ENCODE peak calls at places on chromosome 6, in seven cellular contexts. One of them, this sample, is unnamed.

GRCh38 chr6:83459663-83460062 is 28.8 kb upstream of the ME1 start:
- DNase-seq in fibroblast of mammary gland: no peak
- DNase-seq in hepatocyte: no peak
- DNase-seq in heart left ventricle: no peak
- DNase-seq in epithelial cell of esophagus: no peak
- DNase-seq in right atrium auricular region: no peak
- DNase-seq in IMR-90: no peak
- DNase-seq in this sample: no peak

GRCh38 chr6:17881085-17881883 is 106.2 kb downstream of the KIF13A start:
- DNase-seq in fibroblast of mammary gland: no peak
- DNase-seq in hepatocyte: no peak
- DNase-seq in heart left ventricle: no peak
- DNase-seq in epithelial cell of esophagus: no peak
- DNase-seq in right atrium auricular region: no peak
- DNase-seq in IMR-90: no peak
- DNase-seq in this sample: no peak

GRCh38 chr6:15376900-15377487 is 131.1 kb downstream of the JARID2 start:
- DNase-seq in fibroblast of mammary gland: no peak
- DNase-seq in hepatocyte: no peak
- DNase-seq in heart left ventricle: no peak
- DNase-seq in epithelial cell of esophagus: no peak
- DNase-seq in right atrium auricular region: no peak
- DNase-seq in IMR-90: no peak
- DNase-seq in this sample: no peak

GRCh38 chr6:142952614-142953013 is 7.6 kb upstream of the HIVEP2 start:
- DNase-seq in fibroblast of mammary gland: no peak
- DNase-seq in hepatocyte: no peak
- DNase-seq in heart left ventricle: no peak
- DNase-seq in epithelial cell of esophagus: no peak
- DNase-seq in right atrium auricular region: no peak
- DNase-seq in IMR-90: no peak
- DNase-seq in this sample: no peak

GRCh38 chr6:144140859-144141258 is 9.5 kb upstream of the STX11 start:
- DNase-seq in fibroblast of mammary gland: no peak
- DNase-seq in hepatocyte: no peak
- DNase-seq in heart left ventricle: no peak
- DNase-seq in epithelial cell of esophagus: no peak
- DNase-seq in right atrium auricular region: no peak
- DNase-seq in IMR-90: no peak
- DNase-seq in this sample: no peak

GRCh38 chr6:27518881-27519795 is 46.2 kb upstream of the ZNF184 start:
- DNase-seq in fibroblast of mammary gland: peak
- DNase-seq in hepatocyte: peak
- DNase-seq in heart left ventricle: peak
- DNase-seq in epithelial cell of esophagus: peak
- DNase-seq in right atrium auricular region: peak
- DNase-seq in IMR-90: peak
- DNase-seq in this sample: peak

GRCh38 chr6:148572676-148573335 is 174.0 kb upstream of the UST start:
- DNase-seq in fibroblast of mammary gland: no peak
- DNase-seq in hepatocyte: no peak
- DNase-seq in heart left ventricle: no peak
- DNase-seq in epithelial cell of esophagus: no peak
- DNase-seq in right atrium auricular region: no peak
- DNase-seq in IMR-90: no peak
- DNase-seq in this sample: no peak

GRCh38 chr6:17473554-17473953 is 80.2 kb downstream of the CAP2 start:
- DNase-seq in fibroblast of mammary gland: no peak
- DNase-seq in hepatocyte: no peak
- DNase-seq in heart left ventricle: no peak
- DNase-seq in epithelial cell of esophagus: no peak
- DNase-seq in right atrium auricular region: no peak
- DNase-seq in IMR-90: no peak
- DNase-seq in this sample: no peak

GRCh38 chr6:111928139-111928538 is 54.9 kb upstream of the FYN start:
- DNase-seq in fibroblast of mammary gland: no peak
- DNase-seq in hepatocyte: no peak
- DNase-seq in heart left ventricle: no peak
- DNase-seq in epithelial cell of esophagus: no peak
- DNase-seq in right atrium auricular region: no peak
- DNase-seq in IMR-90: no peak
- DNase-seq in this sample: no peak

GRCh38 chr6:24428615-24429014 is 25.9 kb downstream of the MRS2 start:
- DNase-seq in fibroblast of mammary gland: peak
- DNase-seq in hepatocyte: no peak
- DNase-seq in heart left ventricle: no peak
- DNase-seq in epithelial cell of esophagus: peak
- DNase-seq in right atrium auricular region: no peak
- DNase-seq in IMR-90: peak
- DNase-seq in this sample: no peak

GRCh38 chr6:37658121-37658520 is 39.6 kb downstream of the MDGA1 start:
- DNase-seq in fibroblast of mammary gland: no peak
- DNase-seq in hepatocyte: no peak
- DNase-seq in heart left ventricle: no peak
- DNase-seq in epithelial cell of esophagus: no peak
- DNase-seq in right atrium auricular region: no peak
- DNase-seq in IMR-90: no peak
- DNase-seq in this sample: no peak

GRCh38 chr6:100370265-100370664 is 94.5 kb downstream of the SIM1 start:
- DNase-seq in fibroblast of mammary gland: peak
- DNase-seq in hepatocyte: no peak
- DNase-seq in heart left ventricle: no peak
- DNase-seq in epithelial cell of esophagus: no peak
- DNase-seq in right atrium auricular region: no peak
- DNase-seq in IMR-90: no peak
- DNase-seq in this sample: no peak
- TF ChIP-seq CTCF in fibroblast of mammary gland: peak
- TF ChIP-seq CTCF in hepatocyte: no peak
- TF ChIP-seq CTCF in heart left ventricle: no peak
- TF ChIP-seq CTCF in epithelial cell of esophagus: no peak
- TF ChIP-seq CTCF in right atrium auricular region: no peak
- TF ChIP-seq CTCF in IMR-90: peak
- TF ChIP-seq CTCF in this sample: peak

GRCh38 chr6:132244744-132245143 is 156.5 kb downstream of the MOXD1 start:
- DNase-seq in fibroblast of mammary gland: no peak
- DNase-seq in hepatocyte: no peak
- DNase-seq in heart left ventricle: no peak
- DNase-seq in epithelial cell of esophagus: no peak
- DNase-seq in right atrium auricular region: no peak
- DNase-seq in IMR-90: no peak
- DNase-seq in this sample: no peak
- H3K4me3 ChIP-seq in fibroblast of mammary gland: no peak
- H3K4me3 ChIP-seq in hepatocyte: no peak
- H3K4me3 ChIP-seq in heart left ventricle: no peak
- H3K4me3 ChIP-seq in epithelial cell of esophagus: no peak
- H3K4me3 ChIP-seq in right atrium auricular region: no peak
- H3K4me3 ChIP-seq in IMR-90: no peak
- H3K4me3 ChIP-seq in this sample: no peak

DNA sequence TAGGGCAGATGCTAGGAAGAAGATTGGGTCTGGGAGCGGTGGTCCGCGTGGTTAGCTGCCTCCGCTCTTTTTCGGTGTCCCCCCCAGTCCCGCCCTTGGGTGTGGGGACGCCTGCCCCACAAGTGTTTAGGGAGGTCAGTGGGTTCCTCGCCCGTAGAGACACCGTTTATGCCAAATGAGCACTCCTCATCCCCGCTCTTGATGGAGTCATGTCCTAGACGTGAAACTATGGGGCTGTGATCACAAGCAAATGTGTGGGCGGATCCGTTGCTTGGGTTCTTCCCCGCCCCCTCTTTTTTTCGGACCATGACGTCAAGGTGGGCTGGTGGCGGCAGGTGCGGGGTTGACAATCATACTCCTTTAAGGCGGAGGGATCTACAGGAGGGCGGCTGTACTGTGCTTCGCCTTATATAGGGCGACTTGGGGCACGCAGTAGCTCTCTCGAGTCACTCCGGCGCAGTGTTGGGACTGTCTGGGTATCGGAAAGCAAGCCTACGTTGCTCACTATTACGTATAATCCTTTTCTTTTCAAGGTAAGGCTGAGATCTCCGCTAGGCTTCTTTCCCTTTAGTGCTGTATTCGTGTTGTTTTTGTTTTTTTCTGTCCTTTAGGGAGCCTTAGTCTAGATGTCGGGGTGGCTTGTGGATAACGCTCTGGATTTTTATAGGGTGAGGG is at the start of gene HSP90AB1:
- DNase-seq in fibroblast of mammary gland: peak
- DNase-seq in hepatocyte: peak
- DNase-seq in heart left ventricle: peak
- DNase-seq in epithelial cell of esophagus: peak
- DNase-seq in right atrium auricular region: peak
- DNase-seq in IMR-90: peak
- DNase-seq in this sample: peak
- TF ChIP-seq CTCF in fibroblast of mammary gland: no peak
- TF ChIP-seq CTCF in hepatocyte: no peak
- TF ChIP-seq CTCF in heart left ventricle: no peak
- TF ChIP-seq CTCF in epithelial cell of esophagus: no peak
- TF ChIP-seq CTCF in right atrium auricular region: no peak
- TF ChIP-seq CTCF in IMR-90: no peak
- TF ChIP-seq CTCF in this sample: no peak

GRCh38 chr6:70957284-70957617 is 391 bp upstream of the B3GAT2 start:
- DNase-seq in fibroblast of mammary gland: no peak
- DNase-seq in hepatocyte: no peak
- DNase-seq in heart left ventricle: no peak
- DNase-seq in epithelial cell of esophagus: no peak
- DNase-seq in right atrium auricular region: no peak
- DNase-seq in IMR-90: no peak
- DNase-seq in this sample: no peak
- H3K4me3 ChIP-seq in fibroblast of mammary gland: peak
- H3K4me3 ChIP-seq in hepatocyte: peak
- H3K4me3 ChIP-seq in heart left ventricle: peak
- H3K4me3 ChIP-seq in epithelial cell of esophagus: no peak
- H3K4me3 ChIP-seq in right atrium auricular region: peak
- H3K4me3 ChIP-seq in IMR-90: peak
- H3K4me3 ChIP-seq in this sample: peak

GRCh38 chr6:12175626-12176025 is 114.5 kb upstream of the EDN1 start:
- DNase-seq in fibroblast of mammary gland: no peak
- DNase-seq in hepatocyte: no peak
- DNase-seq in heart left ventricle: no peak
- DNase-seq in epithelial cell of esophagus: no peak
- DNase-seq in right atrium auricular region: no peak
- DNase-seq in IMR-90: no peak
- DNase-seq in this sample: no peak

GRCh38 chr6:12185081-12185673 is 105.0 kb upstream of the EDN1 start:
- DNase-seq in fibroblast of mammary gland: no peak
- DNase-seq in hepatocyte: no peak
- DNase-seq in heart left ventricle: no peak
- DNase-seq in epithelial cell of esophagus: peak
- DNase-seq in right atrium auricular region: no peak
- DNase-seq in IMR-90: no peak
- DNase-seq in this sample: no peak

GRCh38 chr6:12182676-12183075 is 107.5 kb upstream of the EDN1 start:
- DNase-seq in fibroblast of mammary gland: peak
- DNase-seq in hepatocyte: no peak
- DNase-seq in heart left ventricle: no peak
- DNase-seq in epithelial cell of esophagus: peak
- DNase-seq in right atrium auricular region: no peak
- DNase-seq in IMR-90: peak
- DNase-seq in this sample: no peak

GRCh38 chr6:12186543-12186942 is 103.6 kb upstream of the EDN1 start:
- DNase-seq in fibroblast of mammary gland: no peak
- DNase-seq in hepatocyte: no peak
- DNase-seq in heart left ventricle: no peak
- DNase-seq in epithelial cell of esophagus: no peak
- DNase-seq in right atrium auricular region: no peak
- DNase-seq in IMR-90: no peak
- DNase-seq in this sample: no peak

DNA sequence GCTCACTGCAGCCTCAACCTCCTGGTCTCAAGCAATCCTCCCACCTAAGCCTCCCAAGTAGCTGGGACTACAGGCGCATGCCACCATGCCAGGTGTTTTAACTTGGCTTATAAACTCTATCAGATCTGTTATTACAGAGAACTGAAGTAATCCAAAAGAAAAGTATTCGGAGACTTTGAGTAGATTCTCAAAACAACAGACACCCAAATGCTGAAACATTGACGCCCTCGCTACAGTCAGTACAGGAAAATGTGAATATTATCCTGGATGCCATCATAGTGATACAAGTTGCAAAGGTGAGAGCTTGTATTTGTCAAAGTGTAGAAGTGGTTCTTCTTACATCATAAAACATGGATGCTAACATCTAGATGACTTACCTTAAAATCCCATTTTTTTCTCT is 108.7 kb upstream of the EDN1 start:
- DNase-seq in fibroblast of mammary gland: no peak
- DNase-seq in hepatocyte: no peak
- DNase-seq in heart left ventricle: no peak
- DNase-seq in epithelial cell of esophagus: no peak
- DNase-seq in right atrium auricular region: no peak
- DNase-seq in IMR-90: no peak
- DNase-seq in this sample: no peak
- TF ChIP-seq CTCF in fibroblast of mammary gland: no peak
- TF ChIP-seq CTCF in hepatocyte: no peak
- TF ChIP-seq CTCF in heart left ventricle: no peak
- TF ChIP-seq CTCF in epithelial cell of esophagus: no peak
- TF ChIP-seq CTCF in right atrium auricular region: no peak
- TF ChIP-seq CTCF in IMR-90: no peak
- TF ChIP-seq CTCF in this sample: no peak

GRCh38 chr6:100465701-100466409 is 1.1 kb upstream of the SIM1 start:
- DNase-seq in fibroblast of mammary gland: no peak
- DNase-seq in hepatocyte: no peak
- DNase-seq in heart left ventricle: no peak
- DNase-seq in epithelial cell of esophagus: no peak
- DNase-seq in right atrium auricular region: no peak
- DNase-seq in IMR-90: no peak
- DNase-seq in this sample: no peak
- H3K4me3 ChIP-seq in fibroblast of mammary gland: no peak
- H3K4me3 ChIP-seq in hepatocyte: peak
- H3K4me3 ChIP-seq in heart left ventricle: no peak
- H3K4me3 ChIP-seq in epithelial cell of esophagus: no peak
- H3K4me3 ChIP-seq in right atrium auricular region: no peak
- H3K4me3 ChIP-seq in IMR-90: no peak
- H3K4me3 ChIP-seq in this sample: no peak

This sample was measured in astrocyte of the cerebellum.